ENCODE peak calls at places on chromosome 11, in nine cellular contexts. K is stimulated activated CD4-positive, alpha-beta T cell treated with anti-CD3 and anti-CD28 coated beads, Interleukin-4, amount 100 ng/mL, for 1 hour; T is right atrium auricular region; U is NCI-H1105 treated with DMSO at 0.1 percent for 48 hours; C is NAMALWA; P is T-helper 2 cell; I is A549; R is EH; N is activated naive CD4-positive, alpha-beta T cell treated with anti-CD3 and anti-CD28 coated beads for 36 hours. V is an unnamed sample.

GRCh38 chr11:20067665-20068064 is 92.6 kb downstream of the DBX1 start:
- DNase-seq in K (no peak), T (no peak), U (no peak), C (no peak), P (no peak), I (no peak), R (no peak), N (no peak), V (no peak)

GRCh38 chr11:3216027-3216525 is 2.5 kb downstream of the MRGPRG start:
- DNase-seq in K (no peak), T (no peak), U (no peak), C (no peak), P (no peak), I (no peak), R (no peak), N (no peak), V (no peak)

GRCh38 chr11:126914941-126915340 is 85.6 kb downstream of the KIRREL3 start:
- DNase-seq in K (no peak), T (no peak), U (no peak), C (no peak), P (no peak), I (no peak), R (peak), N (no peak), V (no peak)

GRCh38 chr11:4065086-4065485 is 29.5 kb upstream of the RRM1 start:
- DNase-seq in K (no peak), T (no peak), U (no peak), C (no peak), P (no peak), I (no peak), R (no peak), N (peak), V (no peak)

GRCh38 chr11:110715541-110715940 is 3.3 kb upstream of the ARHGAP20 start:
- DNase-seq in K (no peak), T (no peak), U (no peak), C (no peak), P (no peak), I (no peak), R (peak), N (no peak), V (no peak)

GRCh38 chr11:131833371-131833770 is 463.0 kb downstream of the NTM start:
- DNase-seq in K (no peak), T (no peak), U (no peak), C (no peak), P (no peak), I (no peak), R (no peak), N (no peak), V (no peak)

GRCh38 chr11:77217156-77217555 is 84.3 kb downstream of the GDPD4 start:
- DNase-seq in K (no peak), T (no peak), U (no peak), C (no peak), P (no peak), I (no peak), R (no peak), N (no peak), V (no peak)

GRCh38 chr11:2570211-2570811 is 125.5 kb downstream of the KCNQ1 start:
- DNase-seq in K (no peak), T (no peak), U (no peak), C (no peak), P (peak), I (no peak), R (no peak), N (no peak), V (no peak)

GRCh38 chr11:113153847-113154246 is 160.5 kb upstream of the TTC12 start:
- DNase-seq in K (no peak), T (no peak), U (no peak), C (no peak), P (no peak), I (no peak), R (no peak), N (no peak), V (no peak)

GRCh38 chr11:1920909-1921575 is 1.5 kb downstream of the TNNT3 start:
- DNase-seq in K (no peak), T (no peak), U (no peak), C (no peak), P (no peak), I (no peak), R (no peak), N (no peak), V (no peak)

GRCh38 chr11:70205766-70206165 is 2.7 kb downstream of the FADD start:
- DNase-seq in K (no peak), T (no peak), U (no peak), C (no peak), P (no peak), I (no peak), R (no peak), N (peak), V (no peak)

GRCh38 chr11:65274734-65275682 is 13.2 kb downstream of the POLA2 start:
- DNase-seq in K (peak), T (peak), U (peak), C (peak), P (no peak), I (peak), R (peak), N (peak), V (peak)

GRCh38 chr11:132106336-132106982 is 736.0 kb downstream of the NTM start:
- DNase-seq in K (no peak), T (no peak), U (no peak), C (no peak), P (no peak), I (no peak), R (no peak), N (no peak), V (no peak)

GRCh38 chr11:112477152-112477928 is 216.7 kb upstream of the PLET1 start:
- DNase-seq in K (no peak), T (no peak), U (peak), C (no peak), P (no peak), I (no peak), R (no peak), N (no peak), V (peak)

GRCh38 chr11:40879911-40880310 is 579.5 kb downstream of the LRRC4C start:
- DNase-seq in K (no peak), T (no peak), U (no peak), C (no peak), P (no peak), I (no peak), R (no peak), N (no peak), V (no peak)

GRCh38 chr11:9726313-9727022 is 62.6 kb downstream of the SWAP70 start:
- DNase-seq in K (no peak), T (no peak), U (peak), C (no peak), P (no peak), I (peak), R (peak), N (no peak), V (no peak)

GRCh38 chr11:78615724-78616123 is 41.1 kb upstream of the NARS2 start:
- DNase-seq in K (no peak), T (no peak), U (no peak), C (no peak), P (no peak), I (no peak), R (no peak), N (no peak), V (no peak)

GRCh38 chr11:86558841-86559240 is 113.6 kb downstream of the ME3 start:
- DNase-seq in K (no peak), T (no peak), U (no peak), C (no peak), P (no peak), I (no peak), R (no peak), N (no peak), V (no peak)

GRCh38 chr11:126712017-126712625 is 288.4 kb downstream of the KIRREL3 start:
- DNase-seq in K (no peak), T (no peak), U (no peak), C (no peak), P (no peak), I (no peak), R (no peak), N (no peak), V (no peak)

GRCh38 chr11:132033051-132033450 is 662.6 kb downstream of the NTM start:
- DNase-seq in K (no peak), T (no peak), U (no peak), C (no peak), P (no peak), I (no peak), R (no peak), N (no peak), V (no peak)

GRCh38 chr11:20609727-20610707 is 10.6 kb downstream of the SLC6A5 start:
- DNase-seq in K (peak), T (peak), U (peak), C (peak), P (no peak), I (peak), R (peak), N (peak), V (peak)

GRCh38 chr11:45213717-45214116 is 67.3 kb downstream of the PRDM11 start:
- DNase-seq in K (no peak), T (no peak), U (no peak), C (no peak), P (no peak), I (no peak), R (no peak), N (no peak), V (no peak)

GRCh38 chr11:76236092-76237026 is 30.1 kb upstream of the WNT11 start:
- DNase-seq in K (peak), T (peak), U (peak), C (peak), P (no peak), I (peak), R (peak), N (no peak), V (peak)

GRCh38 chr11:113773092-113773415 is 438 bp downstream of the ZW10 start:
- DNase-seq in K (no peak), T (no peak), U (peak), C (no peak), P (no peak), I (no peak), R (peak), N (no peak), V (no peak)

GRCh38 chr11:6646040-6646439 is 9.6 kb downstream of the DCHS1 start:
- DNase-seq in K (no peak), T (peak), U (no peak), C (no peak), P (no peak), I (no peak), R (peak), N (no peak), V (no peak)

GRCh38 chr11:57315491-57315890 is 9.3 kb downstream of the TNKS1BP1 start:
- DNase-seq in K (no peak), T (no peak), U (no peak), C (no peak), P (no peak), I (no peak), R (peak), N (no peak), V (no peak)

GRCh38 chr11:58900479-58901420 is 38.5 kb upstream of the GLYATL1 start:
- DNase-seq in K (peak), T (peak), U (no peak), C (peak), P (no peak), I (peak), R (peak), N (peak), V (peak)

GRCh38 chr11:100469835-100470234 is 217.3 kb upstream of the ARHGAP42 start:
- DNase-seq in K (no peak), T (no peak), U (no peak), C (no peak), P (no peak), I (no peak), R (no peak), N (no peak), V (no peak)

GRCh38 chr11:108115495-108116140 is 5.7 kb upstream of the ACAT1 start:
- DNase-seq in K (no peak), T (peak), U (peak), C (no peak), P (no peak), I (peak), R (peak), N (no peak), V (peak)

V was measured in NCI-H1694 treated with DMSO at 0.1 percent for 48 hours.